ENCODE peak calls at places on chromosomes 6 and 20, in ten cellular contexts. One of them, this sample, is unnamed.

GRCh38 chr6:170137911-170138910 is 152.7 kb downstream of the DLL1 start:
- DNase-seq in heart right ventricle: no peak
- DNase-seq in small intestine: no peak
- DNase-seq in prostate gland: no peak
- DNase-seq in lung: no peak
- DNase-seq in OCI-LY7: no peak
- DNase-seq in neuronal stem cell: no peak
- DNase-seq in RWPE2: peak; percentile 26
- DNase-seq in upper lobe of right lung: peak; percentile 58
- DNase-seq in ovary: peak; percentile 12
- DNase-seq in this sample: no peak

GRCh38 chr6:81727876-81728517 is 24.5 kb downstream of the TENT5A start:
- DNase-seq in heart right ventricle: no peak
- DNase-seq in small intestine: no peak
- DNase-seq in prostate gland: no peak
- DNase-seq in lung: no peak
- DNase-seq in OCI-LY7: no peak
- DNase-seq in neuronal stem cell: no peak
- DNase-seq in RWPE2: no peak
- DNase-seq in upper lobe of right lung: no peak
- DNase-seq in ovary: no peak
- DNase-seq in this sample: no peak

GRCh38 chr6:12342664-12343063 is 52.5 kb downstream of the EDN1 start:
- DNase-seq in heart right ventricle: no peak
- DNase-seq in small intestine: no peak
- DNase-seq in prostate gland: no peak
- DNase-seq in lung: no peak
- DNase-seq in OCI-LY7: no peak
- DNase-seq in neuronal stem cell: no peak
- DNase-seq in RWPE2: no peak
- DNase-seq in upper lobe of right lung: no peak
- DNase-seq in ovary: no peak
- DNase-seq in this sample: peak; percentile 63

GRCh38 chr6:85602100-85602499 is 8.4 kb upstream of the SNX14 start:
- DNase-seq in heart right ventricle: no peak
- DNase-seq in small intestine: no peak
- DNase-seq in prostate gland: no peak
- DNase-seq in lung: no peak
- DNase-seq in OCI-LY7: no peak
- DNase-seq in neuronal stem cell: no peak
- DNase-seq in RWPE2: no peak
- DNase-seq in upper lobe of right lung: no peak
- DNase-seq in ovary: no peak
- DNase-seq in this sample: no peak

GRCh38 chr6:161618816-161619454 is 345.1 kb upstream of the AGPAT4 start:
- DNase-seq in heart right ventricle: no peak
- DNase-seq in small intestine: peak; percentile 2
- DNase-seq in prostate gland: no peak
- DNase-seq in lung: no peak
- DNase-seq in OCI-LY7: peak; percentile 3
- DNase-seq in neuronal stem cell: peak; percentile 27
- DNase-seq in RWPE2: no peak
- DNase-seq in upper lobe of right lung: no peak
- DNase-seq in ovary: peak; percentile 21
- DNase-seq in this sample: peak; percentile 73

GRCh38 chr6:69162811-69163210 is 527.7 kb downstream of the ADGRB3 start:
- DNase-seq in heart right ventricle: no peak
- DNase-seq in small intestine: no peak
- DNase-seq in prostate gland: no peak
- DNase-seq in lung: no peak
- DNase-seq in OCI-LY7: no peak
- DNase-seq in neuronal stem cell: no peak
- DNase-seq in RWPE2: no peak
- DNase-seq in upper lobe of right lung: no peak
- DNase-seq in ovary: no peak
- DNase-seq in this sample: no peak

GRCh38 chr6:154403803-154404202 is 47.2 kb upstream of the IPCEF1 start:
- DNase-seq in heart right ventricle: no peak
- DNase-seq in small intestine: no peak
- DNase-seq in prostate gland: peak; percentile 9
- DNase-seq in lung: no peak
- DNase-seq in OCI-LY7: no peak
- DNase-seq in neuronal stem cell: no peak
- DNase-seq in RWPE2: no peak
- DNase-seq in upper lobe of right lung: no peak
- DNase-seq in ovary: peak; percentile 35
- DNase-seq in this sample: no peak

GRCh38 chr6:83151114-83151513 is 42.0 kb downstream of the PGM3 start:
- DNase-seq in heart right ventricle: no peak
- DNase-seq in small intestine: no peak
- DNase-seq in prostate gland: no peak
- DNase-seq in lung: no peak
- DNase-seq in OCI-LY7: no peak
- DNase-seq in neuronal stem cell: no peak
- DNase-seq in RWPE2: no peak
- DNase-seq in upper lobe of right lung: no peak
- DNase-seq in ovary: no peak
- DNase-seq in this sample: no peak

GRCh38 chr6:41712651-41713103 is 22.7 kb downstream of the TFEB start:
- DNase-seq in heart right ventricle: peak; percentile 77
- DNase-seq in small intestine: no peak
- DNase-seq in prostate gland: peak; percentile 85
- DNase-seq in lung: peak; percentile 72
- DNase-seq in OCI-LY7: no peak
- DNase-seq in neuronal stem cell: no peak
- DNase-seq in RWPE2: no peak
- DNase-seq in upper lobe of right lung: peak; percentile 84
- DNase-seq in ovary: no peak
- DNase-seq in this sample: no peak

GRCh38 chr6:87237804-87238203 is 82.4 kb downstream of the ZNF292 start:
- DNase-seq in heart right ventricle: no peak
- DNase-seq in small intestine: peak; percentile 33
- DNase-seq in prostate gland: no peak
- DNase-seq in lung: no peak
- DNase-seq in OCI-LY7: peak; percentile 27
- DNase-seq in neuronal stem cell: no peak
- DNase-seq in RWPE2: no peak
- DNase-seq in upper lobe of right lung: no peak
- DNase-seq in ovary: no peak
- DNase-seq in this sample: no peak

GRCh38 chr20:35117148-35117547 is 24.5 kb upstream of the TRPC4AP start:
- DNase-seq in heart right ventricle: no peak
- DNase-seq in small intestine: no peak
- DNase-seq in prostate gland: no peak
- DNase-seq in lung: no peak
- DNase-seq in OCI-LY7: no peak
- DNase-seq in neuronal stem cell: no peak
- DNase-seq in RWPE2: peak; percentile 4
- DNase-seq in upper lobe of right lung: no peak
- DNase-seq in ovary: no peak
- DNase-seq in this sample: no peak
- H3K9me3 ChIP-seq in heart right ventricle: no peaks in the 10 kb centered on the region
- H3K9me3 ChIP-seq in small intestine: no peaks in the 10 kb centered on the region
- H3K9me3 ChIP-seq in prostate gland: no peaks in the 10 kb centered on the region
- H3K9me3 ChIP-seq in lung: no peaks in the 10 kb centered on the region
- H3K9me3 ChIP-seq in OCI-LY7: no peaks in the 10 kb centered on the region
- H3K9me3 ChIP-seq in neuronal stem cell: no peaks in the 10 kb centered on the region
- H3K9me3 ChIP-seq in RWPE2: no peaks in the 10 kb centered on the region
- H3K9me3 ChIP-seq in upper lobe of right lung: no peaks in the 10 kb centered on the region
- H3K9me3 ChIP-seq in ovary: no peaks in the 10 kb centered on the region
- H3K9me3 ChIP-seq in this sample: no peaks in the 10 kb centered on the region

GRCh38 chr20:61594198-61594597 is 342.1 kb downstream of the CDH4 start:
- DNase-seq in heart right ventricle: no peak
- DNase-seq in small intestine: no peak
- DNase-seq in prostate gland: no peak
- DNase-seq in lung: no peak
- DNase-seq in OCI-LY7: no peak
- DNase-seq in neuronal stem cell: no peak
- DNase-seq in RWPE2: no peak
- DNase-seq in upper lobe of right lung: no peak
- DNase-seq in ovary: no peak
- DNase-seq in this sample: no peak
- H3K9me3 ChIP-seq in heart right ventricle: peaks cover 29% of the 10 kb centered on the region
- H3K9me3 ChIP-seq in small intestine: no peaks in the 10 kb centered on the region
- H3K9me3 ChIP-seq in prostate gland: no peaks in the 10 kb centered on the region
- H3K9me3 ChIP-seq in lung: no peaks in the 10 kb centered on the region
- H3K9me3 ChIP-seq in OCI-LY7: peaks cover 10% of the 10 kb centered on the region
- H3K9me3 ChIP-seq in neuronal stem cell: peaks cover 28% of the 10 kb centered on the region
- H3K9me3 ChIP-seq in RWPE2: peaks cover 10% of the 10 kb centered on the region
- H3K9me3 ChIP-seq in upper lobe of right lung: no peaks in the 10 kb centered on the region
- H3K9me3 ChIP-seq in ovary: no peaks in the 10 kb centered on the region
- H3K9me3 ChIP-seq in this sample: no peaks in the 10 kb centered on the region

DNA sequence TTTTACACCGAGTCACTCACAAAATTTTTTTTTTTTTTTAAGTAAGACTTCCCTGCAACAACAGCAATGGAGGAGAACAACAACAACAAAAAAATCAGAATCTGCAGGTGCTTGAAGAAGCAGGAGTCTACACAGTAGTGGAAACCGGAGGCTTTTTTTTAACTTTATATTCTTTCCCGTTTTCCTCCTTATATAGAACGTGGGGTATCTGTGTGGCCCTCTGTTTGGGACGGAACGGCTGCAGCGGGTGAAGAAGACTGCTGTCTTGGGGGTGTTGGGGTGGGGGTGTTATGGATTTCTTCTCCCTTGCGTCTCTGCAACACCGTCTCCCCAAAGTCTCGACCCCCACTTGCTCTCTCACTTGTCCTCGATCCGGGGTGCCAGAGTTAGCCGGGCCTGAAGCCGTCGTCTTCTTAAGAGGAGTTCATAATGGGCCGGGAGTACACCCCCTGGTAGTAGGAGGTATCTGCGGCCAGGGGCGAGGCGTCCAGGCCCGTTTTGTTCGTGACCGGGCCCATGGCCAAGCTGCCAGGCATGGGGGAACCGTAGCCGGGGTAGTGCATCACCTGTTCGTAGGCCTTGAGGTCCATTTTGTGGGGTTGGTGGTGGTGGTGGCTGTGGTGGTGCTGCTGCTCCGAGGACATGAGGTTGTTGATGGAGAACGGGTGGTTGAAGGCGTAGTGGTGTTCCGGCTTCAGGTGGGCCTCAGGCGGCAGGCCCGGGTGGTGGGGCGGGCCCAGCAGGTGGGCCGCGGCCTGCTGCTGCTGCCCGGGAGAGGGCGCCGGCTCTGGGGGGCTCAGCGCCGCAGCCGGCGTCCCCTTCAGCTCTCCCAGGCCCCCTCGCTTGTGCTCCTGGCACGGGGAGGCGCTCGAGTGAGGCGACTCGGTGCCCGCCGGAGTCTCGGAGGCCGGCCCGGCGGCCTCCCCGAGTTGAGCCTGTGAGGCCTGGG is 2.7 kb downstream of the FOXA2 start:
- DNase-seq in heart right ventricle: no peak
- DNase-seq in small intestine: no peak
- DNase-seq in prostate gland: no peak
- DNase-seq in lung: no peak
- DNase-seq in OCI-LY7: no peak
- DNase-seq in neuronal stem cell: no peak
- DNase-seq in RWPE2: no peak
- DNase-seq in upper lobe of right lung: no peak
- DNase-seq in ovary: no peak
- DNase-seq in this sample: no peak
- H3K9me3 ChIP-seq in heart right ventricle: no peaks in the 10 kb centered on the region
- H3K9me3 ChIP-seq in small intestine: no peaks in the 10 kb centered on the region
- H3K9me3 ChIP-seq in prostate gland: no peaks in the 10 kb centered on the region
- H3K9me3 ChIP-seq in lung: no peaks in the 10 kb centered on the region
- H3K9me3 ChIP-seq in OCI-LY7: no peaks in the 10 kb centered on the region
- H3K9me3 ChIP-seq in neuronal stem cell: peaks cover 10% of the 10 kb centered on the region
- H3K9me3 ChIP-seq in RWPE2: no peaks in the 10 kb centered on the region
- H3K9me3 ChIP-seq in upper lobe of right lung: no peaks in the 10 kb centered on the region
- H3K9me3 ChIP-seq in ovary: no peaks in the 10 kb centered on the region
- H3K9me3 ChIP-seq in this sample: no peaks in the 10 kb centered on the region

DNA sequence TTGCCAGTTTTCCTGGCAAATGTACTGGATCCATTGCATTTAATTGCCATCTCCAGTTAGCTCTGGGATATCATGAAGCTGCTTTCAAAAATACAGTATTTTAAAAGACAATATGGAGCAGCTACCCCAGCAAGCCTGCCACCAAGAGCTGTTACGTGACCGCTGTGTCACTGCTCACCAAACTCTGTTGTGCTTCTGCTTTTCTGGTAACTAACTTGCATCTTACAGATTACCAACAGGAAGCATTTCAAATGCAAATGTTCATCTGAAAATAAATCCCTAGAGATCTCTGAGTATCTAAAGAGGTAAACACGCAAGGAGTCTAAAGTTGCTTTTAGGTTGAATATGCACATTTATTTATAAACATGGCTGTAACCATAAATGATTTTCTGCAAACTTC is 1008.3 kb downstream of the KIF16B start:
- DNase-seq in heart right ventricle: no peak
- DNase-seq in small intestine: no peak
- DNase-seq in prostate gland: no peak
- DNase-seq in lung: no peak
- DNase-seq in OCI-LY7: no peak
- DNase-seq in neuronal stem cell: no peak
- DNase-seq in RWPE2: no peak
- DNase-seq in upper lobe of right lung: no peak
- DNase-seq in ovary: no peak
- DNase-seq in this sample: peak; percentile 61
- H3K9me3 ChIP-seq in heart right ventricle: no peaks in the 10 kb centered on the region
- H3K9me3 ChIP-seq in small intestine: no peaks in the 10 kb centered on the region
- H3K9me3 ChIP-seq in prostate gland: no peaks in the 10 kb centered on the region
- H3K9me3 ChIP-seq in lung: no peaks in the 10 kb centered on the region
- H3K9me3 ChIP-seq in OCI-LY7: no peaks in the 10 kb centered on the region
- H3K9me3 ChIP-seq in neuronal stem cell: no peaks in the 10 kb centered on the region
- H3K9me3 ChIP-seq in RWPE2: no peaks in the 10 kb centered on the region
- H3K9me3 ChIP-seq in upper lobe of right lung: no peaks in the 10 kb centered on the region
- H3K9me3 ChIP-seq in ovary: no peaks in the 10 kb centered on the region
- H3K9me3 ChIP-seq in this sample: no peaks in the 10 kb centered on the region

DNA sequence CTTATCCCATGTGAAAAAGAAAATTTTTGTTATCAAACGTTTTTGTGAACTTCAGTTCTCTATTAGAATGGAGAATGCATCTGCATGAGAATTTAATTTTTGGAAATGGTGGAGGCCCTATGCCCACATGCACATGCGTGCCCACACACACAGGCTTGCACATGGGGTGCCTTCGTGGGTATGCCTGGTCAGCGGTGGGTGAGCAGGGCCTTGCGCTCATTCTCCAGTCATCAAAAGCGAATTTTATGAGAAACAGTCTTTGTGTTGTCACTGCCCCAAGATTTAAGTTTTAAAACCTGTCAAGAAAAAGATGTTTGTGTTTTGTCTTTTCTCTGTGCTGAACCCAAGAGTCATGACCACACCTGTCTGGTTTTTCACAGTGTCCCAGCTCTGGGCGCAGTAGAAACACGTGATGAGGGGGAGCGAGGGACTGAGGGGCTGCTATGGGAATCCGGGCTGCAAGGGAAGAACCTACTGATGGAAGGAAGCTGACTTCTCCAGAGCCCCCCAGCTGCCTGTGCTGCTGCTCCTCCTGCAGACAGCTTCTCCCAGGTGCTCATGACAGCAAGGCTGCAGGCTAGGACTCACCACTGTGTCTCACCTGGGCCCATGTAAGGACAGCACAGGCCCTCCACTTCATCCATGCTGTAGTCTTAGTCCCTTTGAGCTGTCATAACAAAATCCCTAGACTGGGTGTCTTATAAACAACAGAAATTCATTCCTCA is 153.6 kb downstream of the SYCP2 start:
- DNase-seq in heart right ventricle: no peak
- DNase-seq in small intestine: no peak
- DNase-seq in prostate gland: no peak
- DNase-seq in lung: no peak
- DNase-seq in OCI-LY7: no peak
- DNase-seq in neuronal stem cell: no peak
- DNase-seq in RWPE2: peak; percentile 60
- DNase-seq in upper lobe of right lung: no peak
- DNase-seq in ovary: no peak
- DNase-seq in this sample: no peak
- H3K9me3 ChIP-seq in heart right ventricle: no peaks in the 10 kb centered on the region
- H3K9me3 ChIP-seq in small intestine: no peaks in the 10 kb centered on the region
- H3K9me3 ChIP-seq in prostate gland: no peaks in the 10 kb centered on the region
- H3K9me3 ChIP-seq in lung: no peaks in the 10 kb centered on the region
- H3K9me3 ChIP-seq in OCI-LY7: no peaks in the 10 kb centered on the region
- H3K9me3 ChIP-seq in neuronal stem cell: no peaks in the 10 kb centered on the region
- H3K9me3 ChIP-seq in RWPE2: no peaks in the 10 kb centered on the region
- H3K9me3 ChIP-seq in upper lobe of right lung: no peaks in the 10 kb centered on the region
- H3K9me3 ChIP-seq in ovary: no peaks in the 10 kb centered on the region
- H3K9me3 ChIP-seq in this sample: no peaks in the 10 kb centered on the region

This sample was measured in HAP-1.